ENCODE peak calls at places on chromosomes 4 and X, in eight cellular contexts. V is activated CD4-positive, alpha-beta T cell treated with anti-CD3 and anti-CD28 coated beads for 1 hour; K is NCI-H345; I is ELF-1; H is stomach; O is NCI-H1092 treated with DMSO at 0.1 percent for 48 hours; P is progenitor cell of endocrine pancreas; U is left cardiac atrium. F is an unnamed sample.

GRCh38 chr4:57378766-57379165 is 268.6 kb upstream of the IGFBP7 start:
- DNase-seq in V (no peak), K (no peak), I (no peak), H (no peak), O (no peak), P (no peak), U (no peak), F (no peak)

GRCh38 chrX:644304-645023 is 13.9 kb downstream of the SHOX start:
- DNase-seq in V (no peak), K (no peak), I (peak; percentile 25), H (no peak), O (no peak), P (no peak), U (no peak), F (no peak)

GRCh38 chr4:26766142-26766541 is 94.5 kb upstream of the STIM2 start:
- DNase-seq in V (no peak), K (no peak), I (no peak), H (no peak), O (no peak), P (no peak), U (no peak), F (no peak)

GRCh38 chr4:10691651-10692050 is 7.1 kb upstream of the CLNK start:
- DNase-seq in V (no peak), K (no peak), I (no peak), H (no peak), O (no peak), P (no peak), U (no peak), F (no peak)

GRCh38 chrX:39753296-39753996 is 344.3 kb downstream of the BCOR start:
- DNase-seq in V (no peak), K (peak; percentile 6), I (peak; percentile 86), H (peak; percentile 46), O (no peak), P (no peak), U (no peak), F (no peak)

GRCh38 chrX:39736219-39737211 is 361.2 kb downstream of the BCOR start:
- DNase-seq in V (no peak), K (no peak), I (no peak), H (peak; percentile 92), O (peak; percentile 40), P (no peak), U (peak; percentile 92), F (peak; percentile 58)

GRCh38 chrX:55924574-55924973 is 207.0 kb downstream of the RRAGB start:
- DNase-seq in V (no peak), K (no peak), I (peak; percentile 41), H (no peak), O (no peak), P (no peak), U (no peak), F (no peak)

GRCh38 chr4:36363024-36363423 is 81.6 kb downstream of the DTHD1 start:
- DNase-seq in V (no peak), K (no peak), I (no peak), H (no peak), O (no peak), P (no peak), U (no peak), F (no peak)

GRCh38 chr4:5112333-5112732 is 61.1 kb downstream of the STK32B start:
- DNase-seq in V (no peak), K (no peak), I (no peak), H (no peak), O (no peak), P (no peak), U (no peak), F (no peak)

GRCh38 chr4:128521156-128521555 is 233.5 kb upstream of the PGRMC2 start:
- DNase-seq in V (no peak), K (no peak), I (no peak), H (no peak), O (no peak), P (no peak), U (no peak), F (no peak)

GRCh38 chrX:28586291-28586690 is 955 bp upstream of the IL1RAPL1 start:
- DNase-seq in V (no peak), K (no peak), I (peak; percentile 70), H (no peak), O (no peak), P (no peak), U (no peak), F (no peak)

GRCh38 chr4:71074452-71075299 is 81.2 kb downstream of the DCK start:
- DNase-seq in V (no peak), K (no peak), I (no peak), H (peak; percentile 41), O (no peak), P (no peak), U (no peak), F (no peak)

GRCh38 chr4:56821394-56822263 is at the start of gene SPINK2:
- DNase-seq in V (peak; percentile 45), K (peak; percentile 61), I (peak; percentile 73), H (peak; percentile 51), O (no peak), P (peak; percentile 47), U (no peak), F (no peak)

GRCh38 chrX:153900806-153901752 is 3.4 kb upstream of the AVPR2 start:
- DNase-seq in V (peak; percentile 35), K (peak; percentile 31), I (peak; percentile 88), H (peak; percentile 30), O (peak; percentile 80), P (no peak), U (peak; percentile 63), F (peak; percentile 36)

GRCh38 chr4:174559894-174560293 is 37.6 kb upstream of the HPGD start:
- DNase-seq in V (no peak), K (no peak), I (peak; percentile 75), H (no peak), O (no peak), P (no peak), U (no peak), F (no peak)

GRCh38 chr4:162939086-162939485 is 227.6 kb downstream of the NAF1 start:
- DNase-seq in V (no peak), K (no peak), I (no peak), H (no peak), O (no peak), P (no peak), U (no peak), F (no peak)

GRCh38 chr4:13865871-13866669 is 238.5 kb upstream of the BOD1L1 start:
- DNase-seq in V (no peak), K (no peak), I (no peak), H (no peak), O (peak; percentile 39), P (no peak), U (no peak), F (no peak)

GRCh38 chr4:42401171-42401570 is 3.9 kb downstream of the SHISA3 start:
- DNase-seq in V (no peak), K (no peak), I (peak; percentile 27), H (no peak), O (no peak), P (no peak), U (no peak), F (no peak)

GRCh38 chr4:10173754-10174749 is 57.5 kb upstream of the WDR1 start:
- DNase-seq in V (no peak), K (peak; percentile 31), I (peak; percentile 56), H (peak; percentile 90), O (peak; percentile 84), P (peak; percentile 14), U (peak; percentile 77), F (no peak)

GRCh38 chr4:24853142-24853541 is 57.8 kb downstream of the SOD3 start:
- DNase-seq in V (no peak), K (no peak), I (no peak), H (no peak), O (no peak), P (no peak), U (no peak), F (no peak)

GRCh38 chr4:30536231-30536630 is 183.9 kb upstream of the PCDH7 start:
- DNase-seq in V (no peak), K (no peak), I (no peak), H (no peak), O (no peak), P (no peak), U (no peak), F (no peak)

GRCh38 chr4:17059192-17059634 is 160.8 kb upstream of the LDB2 start:
- DNase-seq in V (no peak), K (no peak), I (peak; percentile 14), H (no peak), O (no peak), P (no peak), U (no peak), F (no peak)

GRCh38 chr4:743463-744211 is 38.0 kb downstream of the PCGF3 start:
- DNase-seq in V (no peak), K (no peak), I (no peak), H (no peak), O (no peak), P (no peak), U (no peak), F (no peak)

GRCh38 chrX:155757366-155757765 is 123.8 kb upstream of the VAMP7 start:
- DNase-seq in V (no peak), K (no peak), I (no peak), H (no peak), O (no peak), P (no peak), U (no peak), F (no peak)

GRCh38 chr4:145867416-145867815 is 71.2 kb downstream of the ZNF827 start:
- DNase-seq in V (no peak), K (no peak), I (no peak), H (no peak), O (no peak), P (no peak), U (no peak), F (no peak)

GRCh38 chrX:72121381-72121780 is 10.3 kb downstream of the RTL5 start:
- DNase-seq in V (no peak), K (no peak), I (no peak), H (peak; percentile 49), O (no peak), P (no peak), U (peak; percentile 72), F (no peak)

GRCh38 chr4:19486400-19486799 is 765.3 kb upstream of the SLIT2 start:
- DNase-seq in V (no peak), K (no peak), I (no peak), H (no peak), O (peak; percentile 15), P (no peak), U (no peak), F (no peak)

GRCh38 chrX:96684339-96685204 is at the start of gene DIAPH2:
- DNase-seq in V (peak; percentile 53), K (peak; percentile 49), I (peak; percentile 95), H (peak; percentile 83), O (no peak), P (peak; percentile 75), U (peak; percentile 82), F (peak; percentile 13)

GRCh38 chrX:38080808-38081207 is 74.5 kb downstream of the SYTL5 start:
- DNase-seq in V (no peak), K (no peak), I (no peak), H (no peak), O (no peak), P (no peak), U (no peak), F (no peak)

GRCh38 chrX:77528034-77528433 is 80.8 kb downstream of the FGF16 start:
- DNase-seq in V (no peak), K (no peak), I (peak; percentile 39), H (no peak), O (no peak), P (no peak), U (no peak), F (no peak)

GRCh38 chr4:94396984-94397383 is 54.3 kb upstream of the HPGDS start:
- DNase-seq in V (no peak), K (no peak), I (no peak), H (no peak), O (no peak), P (no peak), U (no peak), F (no peak)

GRCh38 chrX:20409991-20410390 is 143.3 kb upstream of the RPS6KA3 start:
- DNase-seq in V (no peak), K (no peak), I (no peak), H (no peak), O (no peak), P (no peak), U (no peak), F (no peak)

GRCh38 chr4:88033309-88033708 is 25.9 kb downstream of the PKD2 start:
- DNase-seq in V (no peak), K (peak; percentile 33), I (peak; percentile 14), H (peak; percentile 31), O (peak; percentile 16), P (peak; percentile 20), U (no peak), F (no peak)

GRCh38 chr4:140092094-140092820 is 61.7 kb downstream of the MAML3 start:
- DNase-seq in V (no peak), K (peak; percentile 88), I (peak; percentile 96), H (peak; percentile 43), O (peak; percentile 94), P (no peak), U (peak; percentile 47), F (peak; percentile 43)